ENCODE peak calls at places on chromosomes 1 and 21, in six cellular contexts. D is IMR-90, H is SK-N-SH, N is PC-3, M is heart right ventricle, Q is aorta. W is an unnamed sample.

GRCh38 chr1:161068306-161069200 is 1.1 kb downstream of the ARHGAP30 start:
- DNase-seq in D (no peak), H (no peak), N (no peak), M (peak; percentile 62), Q (peak; percentile 90), W (no peak)

GRCh38 chr1:33224166-33224707 is 32.1 kb upstream of the ZNF362 start:
- DNase-seq in D (no peak), H (no peak), N (no peak), M (no peak), Q (no peak), W (no peak)

GRCh38 chr1:199113265-199113869 is 474.5 kb downstream of the PTPRC start:
- DNase-seq in D (peak; percentile 82), H (peak; percentile 4), N (peak; percentile 73), M (peak; percentile 33), Q (peak; percentile 57), W (no peak)

GRCh38 chr1:43144228-43144627 is 27.9 kb downstream of the EBNA1BP2 start:
- DNase-seq in D (peak; percentile 69), H (no peak), N (peak; percentile 92), M (no peak), Q (no peak), W (no peak)

GRCh38 chr1:13965770-13966398 is 265.9 kb downstream of the PRDM2 start:
- DNase-seq in D (peak; percentile 26), H (peak; percentile 57), N (peak; percentile 71), M (peak; percentile 34), Q (no peak), W (peak; percentile 50)

GRCh38 chr1:240619901-240620621 is 8.1 kb upstream of the GREM2 start:
- DNase-seq in D (no peak), H (peak; percentile 24), N (no peak), M (no peak), Q (no peak), W (no peak)

GRCh38 chr1:149879556-149879955 is 19.8 kb upstream of the BOLA1 start:
- DNase-seq in D (no peak), H (no peak), N (no peak), M (no peak), Q (no peak), W (no peak)

GRCh38 chr21:21064353-21064752 is 66.1 kb downstream of the NCAM2 start:
- DNase-seq in D (no peak), H (no peak), N (no peak), M (no peak), Q (no peak), W (no peak)

GRCh38 chr1:87174726-87175237 is 153.9 kb upstream of the LMO4 start:
- DNase-seq in D (no peak), H (no peak), N (no peak), M (no peak), Q (no peak), W (no peak)

GRCh38 chr1:68100571-68100970 is 50.1 kb upstream of the DIRAS3 start:
- DNase-seq in D (no peak), H (no peak), N (no peak), M (no peak), Q (no peak), W (no peak)

GRCh38 chr1:52365091-52365745 is 787 bp downstream of the CC2D1B start:
- DNase-seq in D (peak; percentile 69), H (peak; percentile 48), N (peak; percentile 53), M (peak; percentile 38), Q (peak; percentile 76), W (peak; percentile 51)

GRCh38 chr1:103341377-103341880 is 184.1 kb upstream of the RNPC3 start:
- DNase-seq in D (no peak), H (no peak), N (no peak), M (no peak), Q (no peak), W (no peak)

GRCh38 chr21:26833460-26833939 is 11.7 kb downstream of the ADAMTS1 start:
- DNase-seq in D (no peak), H (no peak), N (no peak), M (no peak), Q (peak; percentile 48), W (no peak)

GRCh38 chr1:231694465-231695077 is 68.0 kb downstream of the DISC1 start:
- DNase-seq in D (no peak), H (peak; percentile 28), N (no peak), M (no peak), Q (no peak), W (no peak)

GRCh38 chr21:34522284-34522683 is 10.3 kb upstream of the KCNE1 start:
- DNase-seq in D (no peak), H (no peak), N (no peak), M (no peak), Q (no peak), W (no peak)

GRCh38 chr1:150288822-150289221 is 4.8 kb upstream of the MRPS21 start:
- DNase-seq in D (no peak), H (no peak), N (no peak), M (no peak), Q (no peak), W (no peak)

GRCh38 chr1:247228133-247228532 is 27.7 kb upstream of the VN1R5 start:
- DNase-seq in D (peak; percentile 45), H (no peak), N (no peak), M (no peak), Q (no peak), W (no peak)

GRCh38 chr1:183124259-183124658 is 61.8 kb upstream of the LAMC2 start:
- DNase-seq in D (no peak), H (peak; percentile 7), N (no peak), M (no peak), Q (no peak), W (no peak)

GRCh38 chr1:156939786-156940334 is 19.4 kb downstream of the LRRC71 start:
- DNase-seq in D (no peak), H (no peak), N (no peak), M (no peak), Q (no peak), W (no peak)

GRCh38 chr1:84426376-84426775 is 28.1 kb downstream of the DNASE2B start:
- DNase-seq in D (no peak), H (no peak), N (no peak), M (no peak), Q (no peak), W (no peak)

GRCh38 chr1:178653091-178653490 is 72.0 kb upstream of the RALGPS2 start:
- DNase-seq in D (peak; percentile 49), H (no peak), N (peak; percentile 86), M (no peak), Q (no peak), W (no peak)

GRCh38 chr1:94983343-94983742 is 56.4 kb upstream of the CNN3 start:
- DNase-seq in D (peak; percentile 88), H (no peak), N (peak; percentile 86), M (no peak), Q (no peak), W (peak; percentile 47)

GRCh38 chr1:3749512-3749911 is 2.7 kb upstream of the CCDC27 start:
- DNase-seq in D (no peak), H (no peak), N (no peak), M (no peak), Q (no peak), W (no peak)

GRCh38 chr21:36068748-36069398 is 951 bp upstream of the CBR1 start:
- DNase-seq in D (no peak), H (no peak), N (no peak), M (no peak), Q (no peak), W (no peak)

GRCh38 chr21:17513214-17514123 is 626 bp downstream of the CXADR start:
- DNase-seq in D (no peak), H (peak; percentile 74), N (peak; percentile 38), M (peak; percentile 22), Q (no peak), W (peak; percentile 27)

GRCh38 chr1:83961571-83962295 is 37.2 kb downstream of the TTLL7 start:
- DNase-seq in D (peak; percentile 15), H (no peak), N (no peak), M (no peak), Q (no peak), W (no peak)

GRCh38 chr1:178341218-178341956 is 155.4 kb downstream of the CLEC20A start:
- DNase-seq in D (peak; percentile 80), H (peak; percentile 11), N (peak; percentile 91), M (peak; percentile 28), Q (peak; percentile 58), W (peak; percentile 25)

GRCh38 chr1:79364896-79365295 is 358.4 kb upstream of the ADGRL4 start:
- DNase-seq in D (peak; percentile 6), H (no peak), N (peak; percentile 7), M (no peak), Q (no peak), W (no peak)

DNA sequence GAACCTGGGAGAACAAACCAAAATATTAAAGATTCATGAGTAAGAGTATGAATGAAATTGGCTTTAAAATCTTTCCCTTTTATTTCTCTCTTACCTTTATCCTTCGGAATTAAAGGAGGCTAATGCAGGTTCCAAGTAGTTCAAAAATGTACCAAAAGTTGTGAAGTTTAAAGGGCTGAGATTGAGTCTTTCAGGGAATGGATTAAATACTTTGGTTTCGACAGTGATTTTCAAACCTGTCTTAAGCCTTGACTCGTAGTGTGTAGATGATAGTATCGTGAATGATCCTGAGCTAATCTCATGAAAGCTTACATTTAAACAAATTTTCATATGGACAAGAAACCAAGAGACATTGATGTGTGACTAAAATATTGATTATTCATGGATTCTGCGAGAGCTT is 66.9 kb downstream of the DYRK1A start:
- DNase-seq in D (no peak), H (no peak), N (no peak), M (no peak), Q (no peak), W (no peak)
- H3K4me1 ChIP-seq in D (peaks cover 2% of the 10 kb centered on the region), H (peaks cover 20% of the 10 kb centered on the region), N (no peaks in the 10 kb centered on the region), M (peaks cover 67% of the 10 kb centered on the region), Q (peaks cover 7% of the 10 kb centered on the region), W (peaks cover 27% of the 10 kb centered on the region)

DNA sequence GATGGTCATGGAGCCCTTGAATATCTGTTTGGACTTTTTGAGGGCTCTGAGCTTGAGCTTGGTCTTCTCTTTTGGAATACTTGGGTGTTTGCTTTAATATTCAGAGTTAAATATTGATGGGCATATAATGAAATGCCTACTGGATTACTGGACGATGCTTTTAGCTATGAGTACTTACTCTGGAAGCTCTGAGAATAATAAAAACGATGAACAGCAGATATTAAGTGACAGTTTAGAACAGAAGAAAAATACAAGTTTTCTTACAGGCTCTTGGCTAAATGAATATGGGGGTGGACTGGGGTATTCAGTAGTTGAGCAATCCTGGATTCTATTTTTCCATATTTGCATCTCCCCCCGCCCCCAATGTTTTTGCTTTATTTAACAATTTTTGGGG is 20.7 kb downstream of the GALNT2 start:
- DNase-seq in D (no peak), H (no peak), N (no peak), M (no peak), Q (no peak), W (no peak)
- H3K4me1 ChIP-seq in D (peaks cover 42% of the 10 kb centered on the region), H (peaks cover 45% of the 10 kb centered on the region), N (peaks cover 93% of the 10 kb centered on the region), M (peaks cover 50% of the 10 kb centered on the region), Q (peaks cover 12% of the 10 kb centered on the region), W (no peaks in the 10 kb centered on the region)

GRCh38 chr1:19388980-19389379 is 76.9 kb downstream of the SLC66A1 start:
- DNase-seq in D (no peak), H (no peak), N (no peak), M (no peak), Q (peak; percentile 69), W (no peak)
- H3K4me1 ChIP-seq in D (peaks cover 34% of the 10 kb centered on the region), H (peaks cover 66% of the 10 kb centered on the region), N (no peaks in the 10 kb centered on the region), M (peaks cover 90% of the 10 kb centered on the region), Q (peaks cover 2% of the 10 kb centered on the region), W (peaks cover 38% of the 10 kb centered on the region)

DNA sequence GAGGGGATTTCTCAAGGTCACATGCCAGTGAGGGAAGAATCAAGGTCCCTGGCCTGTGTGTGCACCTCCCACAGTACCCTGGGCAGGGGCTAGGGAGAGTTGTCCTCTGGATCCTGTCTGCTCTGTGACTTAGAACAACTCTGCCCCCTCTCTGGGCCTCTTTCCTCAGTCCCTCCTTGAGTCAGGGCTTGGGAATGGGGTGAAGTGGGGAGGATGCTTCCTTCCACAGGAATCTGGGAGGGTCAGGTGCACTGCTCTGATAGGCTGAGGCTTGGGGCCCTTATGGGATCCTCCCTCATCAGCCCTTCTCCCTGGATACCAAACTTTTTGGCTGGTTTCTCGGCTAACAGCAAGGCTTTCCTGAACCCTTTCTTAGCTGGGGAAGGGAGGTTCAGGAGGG is 2.5 kb downstream of the TRNP1 start:
- DNase-seq in D (peak; percentile 58), H (no peak), N (peak; percentile 71), M (no peak), Q (no peak), W (no peak)
- H3K4me1 ChIP-seq in D (peaks cover 54% of the 10 kb centered on the region), H (peaks cover 12% of the 10 kb centered on the region), N (peaks cover 74% of the 10 kb centered on the region), M (peaks cover 57% of the 10 kb centered on the region), Q (no peaks in the 10 kb centered on the region), W (peaks cover 9% of the 10 kb centered on the region)